ENCODE peak calls at places on chromosomes 4 and X, in six cellular contexts. A is GM23248, X is NT2/D1, B is tibial artery, H is Peyer's patch, D is heart right ventricle. F is an unnamed sample. For H3K36me3 and H3K4me1, the result is how much of the 10 kb centered on the place peaks cover.

GRCh38 chr4:127103723-127104122 is 529.0 kb upstream of the INTU start:
- DNase-seq in A (no peak), X (no peak), B (no peak), H (no peak), D (peak), F (no peak)

GRCh38 chr4:90543419-90544170 is 416.4 kb downstream of the CCSER1 start:
- DNase-seq in A (no peak), X (no peak), B (no peak), H (no peak), D (no peak), F (no peak)

GRCh38 chrX:133085785-133086184 is 11.1 kb downstream of the USP26 start:
- DNase-seq in A (no peak), X (no peak), B (no peak), H (no peak), D (no peak), F (no peak)

GRCh38 chrX:118231464-118231863 is 114.4 kb upstream of the WDR44 start:
- DNase-seq in A (no peak), X (no peak), B (no peak), H (no peak), D (no peak), F (no peak)

GRCh38 chr4:5969336-5969735 is 48.9 kb downstream of the C4orf50 start:
- DNase-seq in A (no peak), X (no peak), B (peak), H (no peak), D (no peak), F (no peak)

GRCh38 chrX:103607385-103608304 is at the start of gene TCEAL3:
- DNase-seq in A (peak), X (no peak), B (peak), H (peak), D (peak), F (peak)

GRCh38 chrX:312621-313331 is 5.8 kb downstream of the GTPBP6 start:
- DNase-seq in A (no peak), X (no peak), B (no peak), H (no peak), D (no peak), F (no peak)

GRCh38 chrX:139882299-139882698 is 50.6 kb downstream of the ATP11C start:
- DNase-seq in A (peak), X (no peak), B (no peak), H (no peak), D (no peak), F (no peak)

GRCh38 chr4:114281561-114281960 is 302.1 kb upstream of the ARSJ start:
- DNase-seq in A (peak), X (no peak), B (no peak), H (no peak), D (no peak), F (no peak)

GRCh38 chr4:117010695-117011094 is 74.7 kb downstream of the TRAM1L1 start:
- DNase-seq in A (no peak), X (no peak), B (no peak), H (no peak), D (no peak), F (no peak)

GRCh38 chr4:156974264-156974663 is 2.7 kb upstream of the PDGFC start:
- DNase-seq in A (no peak), X (no peak), B (no peak), H (no peak), D (no peak), F (no peak)

GRCh38 chr4:13546374-13546854 is 2.1 kb upstream of the NKX3-2 start:
- DNase-seq in A (no peak), X (no peak), B (no peak), H (no peak), D (no peak), F (no peak)

GRCh38 chr4:74365761-74366160 is 816 bp downstream of the EREG start:
- DNase-seq in A (peak), X (no peak), B (no peak), H (no peak), D (no peak), F (no peak)

GRCh38 chrX:78476701-78477100 is 149.3 kb upstream of the CYSLTR1 start:
- DNase-seq in A (no peak), X (no peak), B (no peak), H (no peak), D (no peak), F (no peak)

GRCh38 chr4:166197166-166197565 is 324.1 kb downstream of the TLL1 start:
- DNase-seq in A (no peak), X (no peak), B (no peak), H (no peak), D (no peak), F (no peak)

GRCh38 chr4:84498203-84499026 is 677 bp downstream of the NKX6-1 start:
- DNase-seq in A (peak), X (no peak), B (no peak), H (no peak), D (no peak), F (peak)

GRCh38 chr4:136650541-136651277 is 881.6 kb downstream of the PCDH18 start:
- DNase-seq in A (no peak), X (no peak), B (no peak), H (no peak), D (no peak), F (peak)

GRCh38 chr4:138802499-138802898 is 213.1 kb upstream of the NOCT start:
- DNase-seq in A (no peak), X (no peak), B (no peak), H (no peak), D (no peak), F (no peak)

GRCh38 chr4:174522183-174523002 is at the start of gene HPGD:
- DNase-seq in A (peak), X (no peak), B (peak), H (peak), D (peak), F (peak)

GRCh38 chrX:153635788-153636668 is 11.0 kb upstream of the DUSP9 start:
- DNase-seq in A (peak), X (no peak), B (no peak), H (no peak), D (no peak), F (peak)

GRCh38 chrX:11683057-11683456 is 17.3 kb upstream of the ARHGAP6 start:
- DNase-seq in A (no peak), X (no peak), B (no peak), H (no peak), D (no peak), F (no peak)

GRCh38 chr4:11418610-11419009 is 10.1 kb downstream of the HS3ST1 start:
- DNase-seq in A (no peak), X (no peak), B (no peak), H (no peak), D (no peak), F (no peak)

GRCh38 chrX:153794897-153795816 is 689 bp downstream of the SSR4 start:
- DNase-seq in A (peak), X (no peak), B (no peak), H (no peak), D (no peak), F (no peak)

GRCh38 chr4:30754021-30754420 is 33.9 kb downstream of the PCDH7 start:
- DNase-seq in A (peak), X (no peak), B (no peak), H (no peak), D (no peak), F (no peak)

GRCh38 chr4:129240816-129241215 is 144.9 kb downstream of the C4orf33 start:
- DNase-seq in A (no peak), X (no peak), B (no peak), H (no peak), D (no peak), F (peak)

GRCh38 chr4:10096201-10096975 is 20.2 kb downstream of the WDR1 start:
- DNase-seq in A (peak), X (no peak), B (peak), H (peak), D (peak), F (no peak)
- H3K36me3 ChIP-seq in A (under half), X (half or more), B (half or more), H (under half), D (under half), F (half or more)

DNA sequence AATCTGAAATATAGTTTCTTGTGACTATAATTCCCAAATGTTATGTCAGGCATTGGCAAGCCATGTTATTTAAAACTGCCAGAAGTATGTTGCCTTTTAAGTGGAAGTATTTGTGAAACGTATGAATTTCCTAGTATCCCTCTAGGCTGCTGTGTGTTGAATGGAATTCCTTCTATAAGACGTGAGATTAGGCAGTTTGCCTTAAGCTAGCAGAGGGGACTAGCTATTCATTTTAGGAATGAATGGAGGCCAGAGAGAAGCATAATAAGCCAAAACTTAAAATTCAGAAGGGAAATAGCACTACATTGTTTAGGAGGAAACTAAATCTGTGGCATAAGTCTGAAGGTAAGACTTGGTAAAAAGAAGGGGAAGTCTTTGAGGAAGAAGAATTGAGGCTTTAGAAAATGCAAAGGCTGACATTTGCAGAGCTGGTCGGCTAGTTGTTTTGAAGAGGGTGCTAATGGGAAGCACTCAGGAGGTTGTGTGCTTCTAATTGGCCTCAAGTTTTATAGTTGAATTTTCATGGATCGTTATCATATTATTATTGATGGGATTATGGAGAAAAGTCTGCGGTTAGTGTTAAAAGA is 57.1 kb downstream of the TMEM131L start:
- DNase-seq in A (no peak), X (no peak), B (no peak), H (no peak), D (no peak), F (peak)
- H3K4me1 ChIP-seq in A (under half), X (under half), B (under half), H (under half), D (under half), F (under half)

GRCh38 chr4:184732126-184732525 is 1.8 kb downstream of the CENPU start:
- DNase-seq in A (peak), X (no peak), B (no peak), H (no peak), D (no peak), F (no peak)
- H3K36me3 ChIP-seq in A (under half), X (under half), B (under half), H (under half), D (under half), F (under half)

GRCh38 chr4:81606796-81607550 is 135.3 kb upstream of the RASGEF1B start:
- DNase-seq in A (peak), X (no peak), B (no peak), H (no peak), D (peak), F (no peak)
- H3K4me1 ChIP-seq in A (under half), X (under half), B (under half), H (under half), D (under half), F (under half)

GRCh38 chr4:87103086-87103485 is 117.3 kb downstream of the KLHL8 start:
- DNase-seq in A (no peak), X (no peak), B (no peak), H (no peak), D (no peak), F (no peak)

GRCh38 chr4:87105101-87105852 is 115.1 kb downstream of the KLHL8 start:
- DNase-seq in A (no peak), X (no peak), B (no peak), H (no peak), D (no peak), F (no peak)

GRCh38 chr4:87100093-87100634 is 120.3 kb downstream of the KLHL8 start:
- DNase-seq in A (no peak), X (no peak), B (no peak), H (no peak), D (no peak), F (peak)

GRCh38 chr4:87103691-87104187 is 116.7 kb downstream of the KLHL8 start:
- DNase-seq in A (peak), X (no peak), B (no peak), H (no peak), D (no peak), F (no peak)

GRCh38 chr4:87101543-87102199 is 118.7 kb downstream of the KLHL8 start:
- DNase-seq in A (no peak), X (no peak), B (no peak), H (no peak), D (no peak), F (no peak)
- H3K36me3 ChIP-seq in A (under half), X (under half), B (under half), H (under half), D (under half), F (under half)

GRCh38 chr4:21953653-21954052 is 5.1 kb upstream of the KCNIP4 start:
- DNase-seq in A (no peak), X (no peak), B (no peak), H (no peak), D (no peak), F (no peak)
- H3K4me1 ChIP-seq in A (under half), X (under half), B (under half), H (under half), D (under half), F (under half)

DNA sequence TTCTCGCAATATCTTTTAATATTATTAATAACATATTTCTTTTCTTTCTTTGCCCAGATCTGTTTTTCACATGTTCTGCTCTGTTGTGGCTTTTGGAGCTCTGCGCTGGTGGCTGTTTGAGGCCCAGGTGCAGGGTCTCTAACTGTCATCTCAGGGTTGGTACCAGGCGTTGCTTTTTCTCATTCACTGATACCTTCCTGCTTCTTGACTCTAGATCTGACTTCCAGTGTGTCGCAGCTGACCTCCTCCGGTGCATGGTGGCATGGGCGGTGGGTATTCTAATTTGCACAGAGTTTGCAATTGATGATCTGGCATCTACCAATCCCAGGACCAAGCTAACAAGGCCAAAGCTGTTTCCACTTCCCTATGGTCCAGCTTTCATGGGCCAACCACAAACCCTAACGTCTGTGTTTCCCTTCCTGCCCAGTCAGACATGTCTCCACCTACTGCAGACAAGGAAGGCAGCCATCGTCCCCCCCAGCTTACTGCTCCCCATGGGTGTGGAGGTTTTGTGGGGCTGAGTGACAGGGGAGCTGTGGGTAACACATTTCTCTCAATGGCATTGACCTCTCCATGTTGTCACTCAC is 25.2 kb downstream of the LETM1 start:
- DNase-seq in A (no peak), X (no peak), B (no peak), H (no peak), D (no peak), F (no peak)
- H3K36me3 ChIP-seq in A (under half), X (half or more), B (under half), H (under half), D (under half), F (half or more)

DNA sequence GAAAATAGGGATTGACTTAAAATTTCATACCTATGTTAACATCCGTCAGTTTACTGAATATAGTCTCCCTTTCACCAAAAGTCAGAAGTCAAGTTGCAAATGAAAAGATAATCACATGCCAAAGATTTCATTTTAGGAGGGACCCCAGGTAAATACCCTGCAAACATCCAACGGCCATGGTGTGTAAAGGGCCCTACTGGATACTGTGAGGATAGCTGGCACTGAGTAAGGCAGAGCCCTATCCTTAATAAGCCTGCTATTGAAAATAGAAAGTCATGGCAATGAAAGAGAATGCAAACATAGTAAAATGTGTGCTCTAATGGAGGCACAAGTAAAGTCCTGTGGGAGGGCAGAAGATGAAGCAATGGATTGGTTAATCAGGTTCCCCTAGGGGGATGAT is 20.9 kb downstream of the STK26 start:
- DNase-seq in A (no peak), X (no peak), B (no peak), H (no peak), D (no peak), F (peak)
- H3K4me1 ChIP-seq in A (under half), X (under half), B (under half), H (under half), D (under half), F (half or more)